ENCODE peak calls at places on chromosomes 5 and 9, in seven cellular contexts. One of them, this sample, is unnamed.

GRCh38 chr9:14585730-14586473 is 107.3 kb downstream of the ZDHHC21 start:
- DNase-seq in A673: no peak
- DNase-seq in fibroblast of mammary gland: no peak
- DNase-seq in GM06990: peak
- DNase-seq in endothelial cell of umbilical vein: no peak
- DNase-seq in uterus: no peak
- DNase-seq in Caco-2: no peak
- DNase-seq in this sample: no peak

GRCh38 chr5:104412649-104413240 is 850.2 kb upstream of the NUDT12 start:
- DNase-seq in A673: peak
- DNase-seq in endothelial cell of umbilical vein: peak
- DNase-seq in Caco-2: peak
- DNase-seq in fibroblast of mammary gland: peak
- DNase-seq in uterus: no peak
- DNase-seq in GM06990: peak
- DNase-seq in this sample: no peak

GRCh38 chr5:16615737-16616535 is 861 bp downstream of the RETREG1 start:
- DNase-seq in A673: no peak
- DNase-seq in endothelial cell of umbilical vein: no peak
- DNase-seq in Caco-2: no peak
- DNase-seq in fibroblast of mammary gland: no peak
- DNase-seq in uterus: no peak
- DNase-seq in GM06990: no peak
- DNase-seq in this sample: no peak

GRCh38 chr5:84961193-84961592 is 576.5 kb upstream of the EDIL3 start:
- DNase-seq in endothelial cell of umbilical vein: no peak
- DNase-seq in fibroblast of mammary gland: no peak
- DNase-seq in uterus: no peak
- DNase-seq in A673: no peak
- DNase-seq in Caco-2: no peak
- DNase-seq in GM06990: no peak
- DNase-seq in this sample: no peak

GRCh38 chr9:83978992-83979811 is 813 bp downstream of the HNRNPK start:
- DNase-seq in fibroblast of mammary gland: peak
- DNase-seq in Caco-2: peak
- DNase-seq in uterus: peak
- DNase-seq in endothelial cell of umbilical vein: peak
- DNase-seq in A673: peak
- DNase-seq in GM06990: peak
- DNase-seq in this sample: peak

GRCh38 chr9:1007312-1007711 is 30.9 kb downstream of the DMRT3 start:
- DNase-seq in A673: no peak
- DNase-seq in uterus: no peak
- DNase-seq in fibroblast of mammary gland: no peak
- DNase-seq in Caco-2: no peak
- DNase-seq in endothelial cell of umbilical vein: no peak
- DNase-seq in GM06990: no peak
- DNase-seq in this sample: no peak

GRCh38 chr9:92507496-92507895 is 25.2 kb upstream of the ASPN start:
- DNase-seq in Caco-2: no peak
- DNase-seq in uterus: no peak
- DNase-seq in A673: no peak
- DNase-seq in endothelial cell of umbilical vein: no peak
- DNase-seq in fibroblast of mammary gland: no peak
- DNase-seq in GM06990: no peak
- DNase-seq in this sample: no peak

GRCh38 chr5:139495644-139496435 is 13.3 kb upstream of the STING1 start:
- DNase-seq in uterus: no peak
- DNase-seq in Caco-2: no peak
- DNase-seq in GM06990: no peak
- DNase-seq in endothelial cell of umbilical vein: peak
- DNase-seq in A673: no peak
- DNase-seq in fibroblast of mammary gland: peak
- DNase-seq in this sample: no peak

GRCh38 chr9:7782390-7783120 is 17.0 kb downstream of the DMAC1 start:
- DNase-seq in Caco-2: no peak
- DNase-seq in uterus: no peak
- DNase-seq in GM06990: no peak
- DNase-seq in A673: no peak
- DNase-seq in fibroblast of mammary gland: no peak
- DNase-seq in endothelial cell of umbilical vein: no peak
- DNase-seq in this sample: no peak

GRCh38 chr9:77454668-77455067 is 193.5 kb downstream of the GNA14 start:
- DNase-seq in fibroblast of mammary gland: peak
- DNase-seq in A673: no peak
- DNase-seq in endothelial cell of umbilical vein: no peak
- DNase-seq in Caco-2: no peak
- DNase-seq in uterus: no peak
- DNase-seq in GM06990: no peak
- DNase-seq in this sample: no peak

GRCh38 chr9:35193762-35194161 is 32.0 kb downstream of the UNC13B start:
- DNase-seq in uterus: no peak
- DNase-seq in endothelial cell of umbilical vein: no peak
- DNase-seq in GM06990: no peak
- DNase-seq in A673: no peak
- DNase-seq in fibroblast of mammary gland: peak
- DNase-seq in Caco-2: no peak
- DNase-seq in this sample: no peak

GRCh38 chr9:14868772-14869583 is 41.2 kb downstream of the FREM1 start:
- DNase-seq in endothelial cell of umbilical vein: no peak
- DNase-seq in A673: no peak
- DNase-seq in fibroblast of mammary gland: no peak
- DNase-seq in Caco-2: no peak
- DNase-seq in uterus: no peak
- DNase-seq in GM06990: no peak
- DNase-seq in this sample: no peak

GRCh38 chr9:80085668-80086067 is 513.9 kb downstream of the TLE4 start:
- DNase-seq in A673: no peak
- DNase-seq in Caco-2: no peak
- DNase-seq in GM06990: no peak
- DNase-seq in uterus: no peak
- DNase-seq in endothelial cell of umbilical vein: no peak
- DNase-seq in fibroblast of mammary gland: no peak
- DNase-seq in this sample: no peak

GRCh38 chr9:105683688-105684275 is 10.6 kb upstream of the TMEM38B start:
- DNase-seq in endothelial cell of umbilical vein: no peak
- DNase-seq in A673: no peak
- DNase-seq in GM06990: no peak
- DNase-seq in Caco-2: no peak
- DNase-seq in uterus: no peak
- DNase-seq in fibroblast of mammary gland: no peak
- DNase-seq in this sample: no peak

GRCh38 chr9:93895535-93895934 is 59.6 kb downstream of the BARX1 start:
- DNase-seq in uterus: no peak
- DNase-seq in fibroblast of mammary gland: no peak
- DNase-seq in GM06990: no peak
- DNase-seq in Caco-2: no peak
- DNase-seq in A673: no peak
- DNase-seq in endothelial cell of umbilical vein: no peak
- DNase-seq in this sample: no peak

GRCh38 chr9:93896093-93896492 is 59.1 kb downstream of the BARX1 start:
- DNase-seq in endothelial cell of umbilical vein: no peak
- DNase-seq in fibroblast of mammary gland: no peak
- DNase-seq in uterus: peak
- DNase-seq in A673: no peak
- DNase-seq in GM06990: no peak
- DNase-seq in Caco-2: no peak
- DNase-seq in this sample: no peak

GRCh38 chr9:93898026-93898425 is 57.1 kb downstream of the BARX1 start:
- DNase-seq in fibroblast of mammary gland: no peak
- DNase-seq in A673: no peak
- DNase-seq in Caco-2: no peak
- DNase-seq in endothelial cell of umbilical vein: no peak
- DNase-seq in GM06990: no peak
- DNase-seq in uterus: peak
- DNase-seq in this sample: no peak

GRCh38 chr9:93897075-93897970 is 57.8 kb downstream of the BARX1 start:
- DNase-seq in Caco-2: no peak
- DNase-seq in fibroblast of mammary gland: no peak
- DNase-seq in endothelial cell of umbilical vein: no peak
- DNase-seq in GM06990: no peak
- DNase-seq in A673: no peak
- DNase-seq in uterus: peak
- DNase-seq in this sample: no peak

DNA sequence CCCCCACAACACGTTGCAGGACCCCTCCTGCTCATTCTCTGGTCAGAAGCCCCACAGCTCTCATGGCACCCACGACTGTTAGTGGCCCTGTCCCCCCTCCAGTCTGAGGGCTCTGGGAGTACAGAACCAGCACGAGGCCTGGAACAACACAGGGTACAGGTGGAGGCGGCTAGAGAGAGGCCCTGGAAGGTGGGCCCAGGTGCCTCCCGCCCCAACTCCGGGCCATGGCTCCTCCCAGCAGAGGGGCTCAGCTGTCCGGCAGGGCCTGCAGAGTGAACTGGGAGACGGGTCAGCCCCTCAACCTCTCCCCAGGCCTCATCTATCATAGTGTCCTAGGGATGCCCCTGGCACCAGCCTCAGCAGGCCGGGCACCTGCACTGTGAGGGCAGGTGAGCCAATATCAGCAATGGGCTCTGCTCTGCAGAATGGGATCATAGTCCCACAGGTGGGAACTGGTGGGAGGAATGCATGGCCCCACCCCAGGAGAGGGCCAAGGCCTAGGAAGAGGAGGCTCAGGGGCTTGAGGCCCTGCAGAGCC is 58.6 kb downstream of the BARX1 start:
- DNase-seq in endothelial cell of umbilical vein: no peak
- DNase-seq in GM06990: no peak
- DNase-seq in Caco-2: no peak
- DNase-seq in fibroblast of mammary gland: no peak
- DNase-seq in uterus: peak
- DNase-seq in A673: no peak
- DNase-seq in this sample: no peak
- TF ChIP-seq CTCF in endothelial cell of umbilical vein: no peak
- TF ChIP-seq CTCF in GM06990: no peak
- TF ChIP-seq CTCF in Caco-2: no peak
- TF ChIP-seq CTCF in fibroblast of mammary gland: no peak
- TF ChIP-seq CTCF in uterus: no peak
- TF ChIP-seq CTCF in A673: no peak
- TF ChIP-seq CTCF in this sample: no peak

DNA sequence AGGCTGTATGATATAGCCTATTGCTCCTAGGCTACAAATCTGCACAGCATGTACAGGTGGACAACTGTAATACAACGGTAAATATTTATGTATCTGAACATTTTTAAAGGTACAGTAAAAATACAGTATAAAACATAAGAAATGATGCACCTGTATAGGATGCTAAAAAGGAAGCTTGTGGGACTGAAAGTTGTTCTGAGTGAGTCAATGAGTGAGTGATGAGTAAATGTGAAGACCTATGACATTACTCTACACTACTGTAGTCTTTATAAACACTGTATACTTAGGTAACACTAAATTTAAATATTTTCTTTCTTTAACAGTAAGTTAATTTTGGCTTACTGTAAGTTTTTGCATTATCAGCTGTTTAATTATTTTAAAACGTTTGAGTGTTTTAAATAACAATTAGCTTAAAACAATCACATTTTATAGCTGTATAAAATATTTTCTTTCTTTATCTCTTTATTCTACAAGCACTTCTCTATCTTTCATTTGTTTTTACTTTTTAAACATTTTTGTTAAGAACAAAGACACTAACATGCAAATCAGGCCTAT is 28.1 kb downstream of the CDH18 start:
- DNase-seq in A673: no peak
- DNase-seq in fibroblast of mammary gland: no peak
- DNase-seq in GM06990: no peak
- DNase-seq in uterus: no peak
- DNase-seq in endothelial cell of umbilical vein: no peak
- DNase-seq in Caco-2: no peak
- DNase-seq in this sample: no peak
- H3K4me3 ChIP-seq in A673: no peak
- H3K4me3 ChIP-seq in fibroblast of mammary gland: no peak
- H3K4me3 ChIP-seq in GM06990: no peak
- H3K4me3 ChIP-seq in uterus: no peak
- H3K4me3 ChIP-seq in endothelial cell of umbilical vein: no peak
- H3K4me3 ChIP-seq in Caco-2: no peak
- H3K4me3 ChIP-seq in this sample: no peak

GRCh38 chr9:36868591-36869282 is 165.3 kb downstream of the PAX5 start:
- DNase-seq in fibroblast of mammary gland: no peak
- DNase-seq in Caco-2: no peak
- DNase-seq in uterus: no peak
- DNase-seq in A673: no peak
- DNase-seq in endothelial cell of umbilical vein: no peak
- DNase-seq in GM06990: no peak
- DNase-seq in this sample: no peak

GRCh38 chr9:36867241-36867640 is 166.8 kb downstream of the PAX5 start:
- DNase-seq in Caco-2: no peak
- DNase-seq in GM06990: no peak
- DNase-seq in A673: no peak
- DNase-seq in uterus: no peak
- DNase-seq in fibroblast of mammary gland: no peak
- DNase-seq in endothelial cell of umbilical vein: no peak
- DNase-seq in this sample: no peak

GRCh38 chr9:36865731-36866635 is 168.1 kb downstream of the PAX5 start:
- DNase-seq in uterus: no peak
- DNase-seq in fibroblast of mammary gland: no peak
- DNase-seq in A673: no peak
- DNase-seq in Caco-2: no peak
- DNase-seq in endothelial cell of umbilical vein: no peak
- DNase-seq in GM06990: no peak
- DNase-seq in this sample: no peak

GRCh38 chr9:36867672-36868471 is 166.2 kb downstream of the PAX5 start:
- DNase-seq in Caco-2: peak
- DNase-seq in fibroblast of mammary gland: no peak
- DNase-seq in endothelial cell of umbilical vein: no peak
- DNase-seq in A673: no peak
- DNase-seq in GM06990: no peak
- DNase-seq in uterus: no peak
- DNase-seq in this sample: no peak

GRCh38 chr9:36866840-36867239 is 167.2 kb downstream of the PAX5 start:
- DNase-seq in A673: peak
- DNase-seq in fibroblast of mammary gland: no peak
- DNase-seq in endothelial cell of umbilical vein: no peak
- DNase-seq in Caco-2: no peak
- DNase-seq in uterus: no peak
- DNase-seq in GM06990: no peak
- DNase-seq in this sample: no peak
- TF ChIP-seq CTCF in A673: peak
- TF ChIP-seq CTCF in fibroblast of mammary gland: no peak
- TF ChIP-seq CTCF in endothelial cell of umbilical vein: no peak
- TF ChIP-seq CTCF in Caco-2: no peak
- TF ChIP-seq CTCF in uterus: no peak
- TF ChIP-seq CTCF in GM06990: peak
- TF ChIP-seq CTCF in this sample: no peak

DNA sequence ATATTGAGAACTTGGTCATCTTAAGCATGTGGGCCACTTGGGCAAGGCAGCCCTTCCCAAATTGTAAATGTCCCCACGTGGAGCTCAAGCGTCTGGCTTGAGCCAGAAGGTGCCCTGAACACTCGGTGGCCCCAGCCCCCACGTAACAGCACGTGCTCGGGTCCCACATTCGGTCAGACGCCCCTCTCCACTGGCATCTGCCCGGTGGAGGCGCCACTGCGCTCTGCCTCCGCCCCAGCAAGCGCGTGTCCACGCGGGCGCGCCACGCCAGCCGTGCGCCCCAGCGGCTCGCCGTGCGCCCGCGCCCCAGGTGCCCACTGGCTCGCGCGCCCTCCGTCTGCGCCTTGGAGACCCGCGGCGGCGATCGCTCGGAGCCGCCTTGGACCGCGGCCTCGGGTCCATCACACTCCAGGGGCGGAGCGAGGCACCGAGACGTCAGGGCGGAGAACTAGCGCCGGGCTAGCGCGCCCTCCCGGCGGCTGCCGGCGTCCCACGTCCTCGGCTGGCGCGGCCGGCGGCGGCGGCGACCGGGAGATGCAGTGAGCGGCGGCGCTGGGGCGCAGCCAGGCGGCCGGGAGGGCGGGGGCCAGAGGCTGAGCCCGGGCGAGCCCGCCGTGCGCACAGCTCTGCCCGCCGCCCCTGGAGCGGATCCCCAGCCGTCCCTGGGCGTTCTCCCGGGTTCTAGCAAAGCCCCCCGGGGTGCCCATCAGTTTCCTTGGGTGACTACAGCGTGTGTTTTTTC is at the start of gene PALM2AKAP2:
- DNase-seq in Caco-2: no peak
- DNase-seq in GM06990: peak
- DNase-seq in uterus: peak
- DNase-seq in fibroblast of mammary gland: peak
- DNase-seq in endothelial cell of umbilical vein: no peak
- DNase-seq in A673: peak
- DNase-seq in this sample: no peak
- H3K4me3 ChIP-seq in Caco-2: peak
- H3K4me3 ChIP-seq in GM06990: no peak
- H3K4me3 ChIP-seq in uterus: peak
- H3K4me3 ChIP-seq in fibroblast of mammary gland: peak
- H3K4me3 ChIP-seq in endothelial cell of umbilical vein: peak
- H3K4me3 ChIP-seq in A673: peak
- H3K4me3 ChIP-seq in this sample: peak

This sample was measured in right atrium auricular region.